ENCODE peak calls at places on chromosomes 5 and 9, in six cellular contexts. One of them, this sample, is unnamed.

GRCh38 chr9:129173296-129174101 is 4.6 kb downstream of the IER5L start:
- DNase-seq in upper lobe of left lung: no peak
- DNase-seq in esophagus muscularis mucosa: no peak
- DNase-seq in sigmoid colon: no peak
- DNase-seq in stomach: no peak
- DNase-seq in suprapubic skin: no peak
- DNase-seq in this sample: no peak

GRCh38 chr5:158544388-158545339 is 555.1 kb downstream of the EBF1 start:
- DNase-seq in upper lobe of left lung: no peak
- DNase-seq in esophagus muscularis mucosa: no peak
- DNase-seq in sigmoid colon: no peak
- DNase-seq in stomach: no peak
- DNase-seq in suprapubic skin: no peak
- DNase-seq in this sample: no peak

GRCh38 chr5:142432961-142433360 is 108.1 kb upstream of the SPRY4 start:
- DNase-seq in upper lobe of left lung: no peak
- DNase-seq in esophagus muscularis mucosa: no peak
- DNase-seq in sigmoid colon: no peak
- DNase-seq in stomach: no peak
- DNase-seq in suprapubic skin: no peak
- DNase-seq in this sample: peak; percentile 25

GRCh38 chr9:2208991-2209390 is 193.8 kb downstream of the SMARCA2 start:
- DNase-seq in upper lobe of left lung: no peak
- DNase-seq in esophagus muscularis mucosa: no peak
- DNase-seq in sigmoid colon: no peak
- DNase-seq in stomach: no peak
- DNase-seq in suprapubic skin: no peak
- DNase-seq in this sample: no peak

GRCh38 chr5:139104577-139105271 is 93.4 kb downstream of the SIL1 start:
- DNase-seq in upper lobe of left lung: no peak
- DNase-seq in esophagus muscularis mucosa: no peak
- DNase-seq in sigmoid colon: peak; percentile 90
- DNase-seq in stomach: no peak
- DNase-seq in suprapubic skin: peak; percentile 72
- DNase-seq in this sample: peak; percentile 35

GRCh38 chr9:127567898-127568617 is 44.0 kb upstream of the STXBP1 start:
- DNase-seq in upper lobe of left lung: no peak
- DNase-seq in esophagus muscularis mucosa: no peak
- DNase-seq in sigmoid colon: no peak
- DNase-seq in stomach: no peak
- DNase-seq in suprapubic skin: peak; percentile 79
- DNase-seq in this sample: peak; percentile 36

GRCh38 chr5:37568893-37569292 is 189.8 kb downstream of the WDR70 start:
- DNase-seq in upper lobe of left lung: no peak
- DNase-seq in esophagus muscularis mucosa: no peak
- DNase-seq in sigmoid colon: no peak
- DNase-seq in stomach: no peak
- DNase-seq in suprapubic skin: no peak
- DNase-seq in this sample: no peak

GRCh38 chr5:60945760-60946253 is 802 bp downstream of the NDUFAF2 start:
- DNase-seq in upper lobe of left lung: peak; percentile 26
- DNase-seq in esophagus muscularis mucosa: peak; percentile 92
- DNase-seq in sigmoid colon: peak; percentile 66
- DNase-seq in stomach: peak; percentile 34
- DNase-seq in suprapubic skin: peak; percentile 64
- DNase-seq in this sample: no peak

GRCh38 chr9:130918870-130919558 is 20.0 kb downstream of the FIBCD1 start:
- DNase-seq in upper lobe of left lung: no peak
- DNase-seq in esophagus muscularis mucosa: no peak
- DNase-seq in sigmoid colon: no peak
- DNase-seq in stomach: no peak
- DNase-seq in suprapubic skin: no peak
- DNase-seq in this sample: no peak

GRCh38 chr5:138504799-138505198 is 38.2 kb downstream of the ETF1 start:
- DNase-seq in upper lobe of left lung: no peak
- DNase-seq in esophagus muscularis mucosa: no peak
- DNase-seq in sigmoid colon: peak; percentile 75
- DNase-seq in stomach: peak; percentile 47
- DNase-seq in suprapubic skin: no peak
- DNase-seq in this sample: no peak

GRCh38 chr5:111685969-111686368 is 71.0 kb downstream of the NREP start:
- DNase-seq in upper lobe of left lung: no peak
- DNase-seq in esophagus muscularis mucosa: no peak
- DNase-seq in sigmoid colon: no peak
- DNase-seq in stomach: no peak
- DNase-seq in suprapubic skin: no peak
- DNase-seq in this sample: no peak

GRCh38 chr9:134655101-134655500 is 13.5 kb downstream of the COL5A1 start:
- DNase-seq in upper lobe of left lung: no peak
- DNase-seq in esophagus muscularis mucosa: no peak
- DNase-seq in sigmoid colon: peak; percentile 50
- DNase-seq in stomach: no peak
- DNase-seq in suprapubic skin: no peak
- DNase-seq in this sample: no peak

GRCh38 chr5:59559847-59560246 is 333.7 kb downstream of the PDE4D start:
- DNase-seq in upper lobe of left lung: no peak
- DNase-seq in esophagus muscularis mucosa: no peak
- DNase-seq in sigmoid colon: no peak
- DNase-seq in stomach: no peak
- DNase-seq in suprapubic skin: no peak
- DNase-seq in this sample: no peak

GRCh38 chr5:59560553-59560952 is 333.0 kb downstream of the PDE4D start:
- DNase-seq in upper lobe of left lung: no peak
- DNase-seq in esophagus muscularis mucosa: no peak
- DNase-seq in sigmoid colon: no peak
- DNase-seq in stomach: no peak
- DNase-seq in suprapubic skin: no peak
- DNase-seq in this sample: no peak

GRCh38 chr5:59564895-59565294 is 328.6 kb downstream of the PDE4D start:
- DNase-seq in upper lobe of left lung: peak; percentile 31
- DNase-seq in esophagus muscularis mucosa: no peak
- DNase-seq in sigmoid colon: no peak
- DNase-seq in stomach: no peak
- DNase-seq in suprapubic skin: no peak
- DNase-seq in this sample: peak; percentile 14

GRCh38 chr5:59565551-59565950 is 328.0 kb downstream of the PDE4D start:
- DNase-seq in upper lobe of left lung: no peak
- DNase-seq in esophagus muscularis mucosa: no peak
- DNase-seq in sigmoid colon: no peak
- DNase-seq in stomach: no peak
- DNase-seq in suprapubic skin: no peak
- DNase-seq in this sample: no peak

DNA sequence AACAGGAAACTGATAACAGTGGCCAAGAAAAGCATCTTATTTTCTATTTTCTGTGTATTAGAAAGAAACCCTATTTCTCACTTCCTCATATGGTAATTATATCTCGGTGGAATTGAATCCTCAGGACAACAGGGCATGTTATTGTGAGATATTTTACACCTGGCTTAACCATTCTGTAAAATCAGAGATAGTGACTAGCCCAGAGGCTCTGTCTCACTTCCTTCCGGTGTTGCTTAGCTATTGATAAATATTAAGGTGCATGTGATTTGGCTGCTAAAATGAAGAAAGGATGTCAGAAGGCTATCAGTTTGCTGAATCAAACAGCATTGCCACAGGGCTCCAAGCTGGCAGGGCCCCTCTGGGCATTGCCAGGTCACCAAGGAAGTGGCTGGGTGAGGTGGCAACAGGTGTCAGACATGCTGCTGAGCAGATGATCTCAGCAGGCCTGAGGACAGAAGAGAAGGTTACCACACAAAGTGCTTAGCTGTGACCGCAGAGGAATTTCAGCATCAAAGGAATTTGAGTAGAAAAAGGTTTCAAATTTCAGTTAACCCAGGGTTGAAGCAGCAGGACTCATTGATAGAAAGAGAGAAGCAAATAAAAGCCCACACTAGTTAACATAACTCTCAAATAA is 330.7 kb downstream of the PDE4D start:
- DNase-seq in upper lobe of left lung: peak; percentile 85
- DNase-seq in esophagus muscularis mucosa: no peak
- DNase-seq in sigmoid colon: no peak
- DNase-seq in stomach: peak; percentile 42
- DNase-seq in suprapubic skin: no peak
- DNase-seq in this sample: peak; percentile 24
- TF ChIP-seq EP300 in upper lobe of left lung: no peak
- TF ChIP-seq EP300 in esophagus muscularis mucosa: no peak
- TF ChIP-seq EP300 in sigmoid colon: no peak
- TF ChIP-seq EP300 in stomach: no peak
- TF ChIP-seq EP300 in suprapubic skin: no peak
- TF ChIP-seq EP300 in this sample: no peak

DNA sequence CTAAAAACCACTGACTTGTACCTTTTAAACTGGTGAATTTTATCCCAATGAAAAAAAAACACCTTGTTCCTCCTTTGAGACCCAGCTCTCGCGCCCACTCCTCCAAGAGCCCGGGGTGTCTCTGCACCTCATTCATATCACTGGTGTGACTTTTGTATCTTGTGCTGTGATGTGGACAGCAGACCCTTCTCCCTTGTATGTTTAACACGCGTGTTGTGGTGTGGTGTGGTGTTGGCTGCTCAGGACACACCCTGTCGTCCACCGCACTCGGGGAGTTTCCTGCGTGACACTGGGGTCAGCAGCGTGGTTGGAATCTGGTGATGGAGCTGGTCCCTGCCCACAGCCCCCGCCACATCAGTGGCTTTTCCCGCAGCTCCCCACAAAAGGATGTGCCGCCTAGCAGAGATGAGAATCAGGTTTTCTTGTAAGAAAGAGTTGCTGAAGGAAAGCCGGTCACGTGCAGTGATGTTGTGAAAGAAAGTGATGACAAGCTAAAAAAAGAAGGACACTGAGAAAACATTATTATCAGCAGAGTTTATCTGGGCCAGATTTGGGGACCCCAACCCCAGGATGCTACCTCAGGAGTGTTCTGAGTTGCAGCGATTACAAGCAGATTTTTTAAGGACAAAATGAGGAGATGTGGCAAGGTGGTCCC is 61.6 kb downstream of the TENT4A start:
- DNase-seq in upper lobe of left lung: no peak
- DNase-seq in esophagus muscularis mucosa: no peak
- DNase-seq in sigmoid colon: peak; percentile 38
- DNase-seq in stomach: no peak
- DNase-seq in suprapubic skin: peak; percentile 33
- DNase-seq in this sample: no peak
- H3K27ac ChIP-seq in upper lobe of left lung: no peak overlapping the region
- H3K27ac ChIP-seq in esophagus muscularis mucosa: no peak overlapping the region
- H3K27ac ChIP-seq in sigmoid colon: no peak overlapping the region
- H3K27ac ChIP-seq in stomach: no peak overlapping the region
- H3K27ac ChIP-seq in suprapubic skin: no peak overlapping the region
- H3K27ac ChIP-seq in this sample: no peak overlapping the region

DNA sequence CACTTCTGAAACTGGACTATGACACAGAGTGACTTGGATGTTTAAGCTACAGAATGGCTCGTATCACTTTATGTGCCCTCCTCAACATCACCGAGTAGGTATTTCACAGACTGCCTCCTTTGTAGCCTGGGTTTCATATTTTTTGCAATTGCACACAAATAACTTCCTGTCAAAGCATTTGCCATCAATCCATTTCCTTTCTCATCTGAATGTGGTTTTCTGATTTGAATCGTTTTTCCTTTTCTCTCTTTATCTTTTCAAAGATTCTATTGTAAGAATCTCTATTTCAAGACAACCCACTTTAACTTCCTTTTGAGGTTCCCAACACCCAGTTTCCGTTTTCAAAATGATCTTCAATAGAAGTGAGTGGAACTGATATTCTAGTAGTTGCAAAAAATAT is 563.8 kb upstream of the ARRDC3 start:
- DNase-seq in upper lobe of left lung: no peak
- DNase-seq in esophagus muscularis mucosa: no peak
- DNase-seq in sigmoid colon: no peak
- DNase-seq in stomach: no peak
- DNase-seq in suprapubic skin: no peak
- DNase-seq in this sample: no peak
- TF ChIP-seq POLR2AphosphoS5 in upper lobe of left lung: no peak
- TF ChIP-seq POLR2AphosphoS5 in esophagus muscularis mucosa: no peak
- TF ChIP-seq POLR2AphosphoS5 in sigmoid colon: no peak
- TF ChIP-seq POLR2AphosphoS5 in stomach: no peak
- TF ChIP-seq POLR2AphosphoS5 in suprapubic skin: no peak
- TF ChIP-seq POLR2AphosphoS5 in this sample: no peak

DNA sequence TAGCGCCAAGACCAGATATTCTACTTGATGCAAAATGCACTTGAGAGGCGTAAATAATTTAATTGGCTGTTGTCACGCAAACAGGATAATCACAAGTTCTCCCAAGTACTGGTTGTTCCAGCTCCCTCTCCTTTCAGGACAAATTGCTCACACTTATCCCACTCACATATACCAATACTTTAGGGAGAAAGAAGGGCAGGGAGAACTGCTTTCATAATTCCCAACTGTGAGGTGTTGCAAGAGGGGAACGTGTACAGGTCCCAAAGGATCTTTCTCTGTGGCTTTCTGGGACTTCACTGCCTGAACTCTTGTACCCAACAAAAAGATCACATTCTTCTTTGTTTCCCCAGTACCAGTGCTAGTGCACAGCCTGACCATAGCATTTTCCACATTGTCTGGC is 21.5 kb upstream of the TGFBI start:
- DNase-seq in upper lobe of left lung: no peak
- DNase-seq in esophagus muscularis mucosa: no peak
- DNase-seq in sigmoid colon: no peak
- DNase-seq in stomach: no peak
- DNase-seq in suprapubic skin: no peak
- DNase-seq in this sample: no peak
- TF ChIP-seq EP300 in upper lobe of left lung: no peak
- TF ChIP-seq EP300 in esophagus muscularis mucosa: no peak
- TF ChIP-seq EP300 in sigmoid colon: no peak
- TF ChIP-seq EP300 in stomach: no peak
- TF ChIP-seq EP300 in suprapubic skin: no peak
- TF ChIP-seq EP300 in this sample: no peak

GRCh38 chr9:103078581-103078980 is 83.4 kb downstream of the CYLC2 start:
- DNase-seq in upper lobe of left lung: no peak
- DNase-seq in esophagus muscularis mucosa: no peak
- DNase-seq in sigmoid colon: no peak
- DNase-seq in stomach: no peak
- DNase-seq in suprapubic skin: no peak
- DNase-seq in this sample: no peak
- H3K27ac ChIP-seq in upper lobe of left lung: no peak overlapping the region
- H3K27ac ChIP-seq in esophagus muscularis mucosa: no peak overlapping the region
- H3K27ac ChIP-seq in sigmoid colon: no peak overlapping the region
- H3K27ac ChIP-seq in stomach: no peak overlapping the region
- H3K27ac ChIP-seq in suprapubic skin: no peak overlapping the region
- H3K27ac ChIP-seq in this sample: no peak overlapping the region

DNA sequence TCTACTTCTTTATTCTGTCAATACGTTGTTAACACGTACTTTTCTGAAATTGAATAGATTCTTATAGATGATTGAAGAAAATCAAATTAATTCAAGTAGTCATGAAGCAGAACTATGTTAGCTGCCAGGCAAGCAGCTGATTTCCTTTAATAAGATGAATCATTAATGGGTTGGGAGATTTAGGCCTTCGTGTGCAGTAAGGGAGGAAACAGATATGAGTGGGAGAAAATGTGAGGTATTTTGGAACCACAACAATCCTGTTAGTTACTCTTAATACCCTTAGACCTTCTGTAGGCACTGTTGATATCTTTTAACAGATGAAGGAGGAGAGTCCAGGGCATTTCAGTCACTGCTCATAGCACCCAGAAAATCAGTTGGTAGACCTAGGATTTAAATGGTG is 121.0 kb downstream of the AOPEP start:
- DNase-seq in upper lobe of left lung: no peak
- DNase-seq in esophagus muscularis mucosa: no peak
- DNase-seq in sigmoid colon: no peak
- DNase-seq in stomach: no peak
- DNase-seq in suprapubic skin: no peak
- DNase-seq in this sample: no peak
- TF ChIP-seq POLR2AphosphoS5 in upper lobe of left lung: no peak
- TF ChIP-seq POLR2AphosphoS5 in esophagus muscularis mucosa: no peak
- TF ChIP-seq POLR2AphosphoS5 in sigmoid colon: no peak
- TF ChIP-seq POLR2AphosphoS5 in stomach: no peak
- TF ChIP-seq POLR2AphosphoS5 in suprapubic skin: no peak
- TF ChIP-seq POLR2AphosphoS5 in this sample: no peak

GRCh38 chr5:171387970-171388815 is 544 bp downstream of the NPM1 start:
- DNase-seq in upper lobe of left lung: peak; percentile 76
- DNase-seq in esophagus muscularis mucosa: peak; percentile 92
- DNase-seq in sigmoid colon: peak; percentile 88
- DNase-seq in stomach: peak; percentile 74
- DNase-seq in suprapubic skin: peak; percentile 88
- DNase-seq in this sample: peak; percentile 83
- TF ChIP-seq EP300 in upper lobe of left lung: no peak
- TF ChIP-seq EP300 in esophagus muscularis mucosa: no peak
- TF ChIP-seq EP300 in sigmoid colon: no peak
- TF ChIP-seq EP300 in stomach: no peak
- TF ChIP-seq EP300 in suprapubic skin: no peak
- TF ChIP-seq EP300 in this sample: no peak

This sample was measured in transverse colon.